ENCODE peak calls at places on chromosomes 2 and 18, in ten cellular contexts. K is cardiac muscle cell; X is GM23248; G is H9; N is Peyer's patch; H is naive thymus-derived CD4-positive, alpha-beta T cell; R is sigmoid colon; O is stomach; M is A673; L is heart right ventricle. V is an unnamed sample.

GRCh38 chr2:168565112-168565511 is 109.0 kb downstream of the CERS6 start:
- DNase-seq in M (no peak), H (no peak), L (no peak), N (peak; percentile 60), X (peak; percentile 93), R (no peak), K (no peak), G (no peak), O (no peak), V (no peak)

GRCh38 chr2:104866883-104867350 is 13.0 kb downstream of the POU3F3 start:
- DNase-seq in L (no peak), R (no peak), K (no peak), G (peak; percentile 34), H (no peak), X (no peak), O (no peak), M (no peak), N (no peak), V (no peak)

GRCh38 chr18:77815666-77816338 is 566.2 kb downstream of the GALR1 start:
- DNase-seq in M (no peak), O (no peak), K (no peak), R (no peak), L (no peak), G (no peak), H (no peak), N (no peak), X (no peak), V (no peak)

GRCh38 chr18:47334966-47335365 is 83.5 kb upstream of the SKOR2 start:
- DNase-seq in L (no peak), R (no peak), X (peak; percentile 2), G (no peak), K (no peak), N (no peak), M (no peak), O (no peak), H (no peak), V (no peak)

GRCh38 chr18:79529296-79529695 is 133.6 kb downstream of the NFATC1 start:
- DNase-seq in R (peak; percentile 63), O (peak; percentile 17), L (no peak), K (no peak), G (no peak), M (no peak), H (no peak), N (peak; percentile 40), X (no peak), V (no peak)

GRCh38 chr2:191401287-191401686 is 156.1 kb downstream of the MYO1B start:
- DNase-seq in K (peak; percentile 5), H (no peak), O (no peak), R (no peak), X (peak; percentile 58), L (no peak), M (peak; percentile 53), N (no peak), G (no peak), V (no peak)

GRCh38 chr2:168210216-168210897 is 37.0 kb downstream of the STK39 start:
- DNase-seq in M (no peak), G (no peak), K (no peak), L (no peak), O (no peak), H (no peak), X (peak; percentile 21), N (no peak), R (no peak), V (no peak)

GRCh38 chr18:6428851-6429395 is 14.2 kb upstream of the L3MBTL4 start:
- DNase-seq in K (no peak), M (no peak), X (no peak), R (no peak), N (no peak), H (no peak), G (no peak), O (no peak), L (no peak), V (no peak)

GRCh38 chr2:23487735-23488492 is 102.9 kb downstream of the KLHL29 start:
- DNase-seq in R (no peak), N (no peak), L (no peak), H (no peak), O (no peak), G (no peak), X (peak; percentile 19), M (no peak), K (no peak), V (no peak)

GRCh38 chr2:147867050-147867449 is 22.2 kb downstream of the ACVR2A start:
- DNase-seq in X (no peak), N (no peak), G (no peak), H (no peak), M (no peak), R (no peak), O (no peak), L (no peak), K (no peak), V (no peak)
- H3K4me1 ChIP-seq in X (peaks cover 33% of the 10 kb centered on the region), N (no peaks in the 10 kb centered on the region), G (peaks cover 10% of the 10 kb centered on the region), H (peaks cover 9% of the 10 kb centered on the region), M (peaks cover 4% of the 10 kb centered on the region), R (peaks cover 14% of the 10 kb centered on the region), O (peaks cover 35% of the 10 kb centered on the region), L (no peaks in the 10 kb centered on the region), K (peaks cover under 1% of the 10 kb centered on the region), V (peaks cover 27% of the 10 kb centered on the region)

GRCh38 chr2:69163109-69163508 is 150.1 kb downstream of the ANTXR1 start:
- DNase-seq in X (peak; percentile 93), H (no peak), G (no peak), R (no peak), K (no peak), N (no peak), O (no peak), M (peak; percentile 23), L (no peak), V (no peak)

GRCh38 chr2:69166465-69166811 is 153.5 kb downstream of the ANTXR1 start:
- DNase-seq in H (no peak), K (no peak), O (no peak), M (no peak), G (no peak), L (no peak), N (no peak), X (no peak), R (no peak), V (no peak)

GRCh38 chr2:69165079-69165478 is 152.1 kb downstream of the ANTXR1 start:
- DNase-seq in O (no peak), X (no peak), R (no peak), G (no peak), K (no peak), M (no peak), H (no peak), N (no peak), L (no peak), V (no peak)

GRCh38 chr2:69163556-69163955 is 150.6 kb downstream of the ANTXR1 start:
- DNase-seq in R (no peak), O (no peak), N (no peak), H (no peak), K (no peak), L (no peak), X (no peak), M (no peak), G (no peak), V (no peak)

GRCh38 chr2:69164379-69164778 is 151.4 kb downstream of the ANTXR1 start:
- DNase-seq in R (no peak), M (no peak), H (no peak), G (no peak), K (peak; percentile 44), X (peak; percentile 91), L (no peak), N (no peak), O (no peak), V (no peak)
- H3K4me1 ChIP-seq in R (peaks cover 51% of the 10 kb centered on the region), M (no peaks in the 10 kb centered on the region), H (no peaks in the 10 kb centered on the region), G (peaks cover 13% of the 10 kb centered on the region), K (peaks cover 37% of the 10 kb centered on the region), X (peaks cover 57% of the 10 kb centered on the region), L (peaks cover 68% of the 10 kb centered on the region), N (no peaks in the 10 kb centered on the region), O (peaks cover 33% of the 10 kb centered on the region), V (peaks cover 47% of the 10 kb centered on the region)

GRCh38 chr2:144471316-144472045 is 48.4 kb downstream of the ZEB2 start:
- DNase-seq in N (no peak), O (no peak), L (no peak), M (no peak), X (no peak), R (no peak), K (no peak), G (no peak), H (no peak), V (no peak)

GRCh38 chr2:144470819-144471218 is 49.1 kb downstream of the ZEB2 start:
- DNase-seq in X (peak; percentile 53), H (no peak), N (no peak), G (no peak), L (no peak), M (no peak), O (no peak), K (no peak), R (no peak), V (no peak)

GRCh38 chr2:144470334-144470733 is 49.6 kb downstream of the ZEB2 start:
- DNase-seq in R (no peak), K (no peak), M (no peak), O (no peak), H (no peak), N (no peak), X (no peak), L (no peak), G (no peak), V (no peak)

GRCh38 chr2:144468823-144469595 is 50.9 kb downstream of the ZEB2 start:
- DNase-seq in K (no peak), L (no peak), X (no peak), O (no peak), N (no peak), H (no peak), R (no peak), M (no peak), G (no peak), V (no peak)

GRCh38 chr2:144469788-144470187 is 50.1 kb downstream of the ZEB2 start:
- DNase-seq in O (no peak), R (no peak), G (no peak), H (no peak), N (no peak), L (no peak), M (no peak), X (no peak), K (no peak), V (no peak)
- H3K4me1 ChIP-seq in O (peaks cover 32% of the 10 kb centered on the region), R (no peaks in the 10 kb centered on the region), G (peaks cover 13% of the 10 kb centered on the region), H (peaks cover 6% of the 10 kb centered on the region), N (no peaks in the 10 kb centered on the region), L (peaks cover 81% of the 10 kb centered on the region), M (peaks cover 54% of the 10 kb centered on the region), X (peaks cover 14% of the 10 kb centered on the region), K (peaks cover 33% of the 10 kb centered on the region), V (peaks cover 47% of the 10 kb centered on the region)

DNA sequence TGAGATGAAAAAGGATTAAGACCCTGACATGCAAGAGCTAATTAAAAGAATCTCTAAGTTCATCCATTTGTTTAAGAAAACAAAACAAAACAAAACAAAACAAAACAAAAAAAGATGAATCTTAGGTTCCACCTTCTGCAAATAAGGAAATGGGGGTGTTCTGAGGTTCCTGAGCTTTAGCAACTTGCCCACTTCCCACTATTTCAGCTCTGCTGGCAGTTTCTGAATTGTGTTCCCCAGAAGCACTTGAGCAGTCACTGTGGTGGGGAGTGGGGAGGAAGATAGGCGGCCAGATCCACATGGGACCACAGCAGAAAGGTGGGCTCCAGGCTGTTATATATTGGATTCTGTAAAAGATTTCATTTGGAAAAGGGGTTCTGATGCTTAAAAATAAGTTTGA is 20.3 kb downstream of the INO80C start:
- DNase-seq in L (no peak), X (no peak), R (no peak), K (no peak), N (no peak), M (no peak), O (no peak), G (no peak), H (no peak), V (no peak)
- H3K4me1 ChIP-seq in L (peaks cover 5% of the 10 kb centered on the region), X (peaks cover 21% of the 10 kb centered on the region), R (peaks cover 23% of the 10 kb centered on the region), K (no peaks in the 10 kb centered on the region), N (no peaks in the 10 kb centered on the region), M (no peaks in the 10 kb centered on the region), O (peaks cover 50% of the 10 kb centered on the region), G (no peaks in the 10 kb centered on the region), H (no peaks in the 10 kb centered on the region), V (peaks cover 25% of the 10 kb centered on the region)

V was measured in esophagus squamous epithelium.